ENCODE peak calls at places on chromosomes 12 and 14, in four cellular contexts. D is A549, F is HepG2, J is K562. O is an unnamed sample.
A peak's percentile ranks its signal among the peaks of the same experiment; 100 is the strongest.

GRCh38 chr12:106585862-106586534 is 3.2 kb downstream of the RFX4 start:
- DNase-seq in D (no peak), F (no peak), J (no peak), O (no peak)

GRCh38 chr12:100251917-100252316 is 15.0 kb downstream of the DEPDC4 start:
- DNase-seq in D (no peak), F (peak; percentile 83), J (no peak), O (no peak)

GRCh38 chr14:51118993-51119392 is 24.1 kb upstream of the TRIM9 start:
- DNase-seq in D (no peak), F (no peak), J (no peak), O (no peak)

GRCh38 chr12:1792406-1792805 is 28.0 kb upstream of the LRTM2 start:
- DNase-seq in D (no peak), F (no peak), J (no peak), O (no peak)

GRCh38 chr14:45649051-45649450 is 396.0 kb upstream of the MIS18BP1 start:
- DNase-seq in D (no peak), F (no peak), J (no peak), O (no peak)

GRCh38 chr14:85599939-85600338 is 70.0 kb downstream of the FLRT2 start:
- DNase-seq in D (no peak), F (no peak), J (no peak), O (no peak)

GRCh38 chr12:105561981-105562726 is 231.7 kb downstream of the C12orf75 start:
- DNase-seq in D (peak; percentile 72), F (no peak), J (no peak), O (no peak)

GRCh38 chr14:25150934-25151790 is 101.2 kb upstream of the STXBP6 start:
- DNase-seq in D (peak; percentile 10), F (peak; percentile 72), J (peak; percentile 18), O (peak; percentile 1)

GRCh38 chr12:23001487-23001886 is 376.5 kb downstream of the ETNK1 start:
- DNase-seq in D (no peak), F (no peak), J (no peak), O (no peak)

GRCh38 chr12:106999444-106999843 is 12.5 kb upstream of the MTERF2 start:
- DNase-seq in D (no peak), F (no peak), J (no peak), O (no peak)

GRCh38 chr12:16492240-16492639 is 113.7 kb downstream of the LMO3 start:
- DNase-seq in D (no peak), F (no peak), J (no peak), O (no peak)

GRCh38 chr12:96416033-96416790 is 16.0 kb upstream of the CDK17 start:
- DNase-seq in D (no peak), F (peak; percentile 21), J (no peak), O (no peak)

GRCh38 chr14:102345232-102345631 is 17.5 kb downstream of the CINP start:
- DNase-seq in D (no peak), F (no peak), J (no peak), O (no peak)

GRCh38 chr12:70590051-70590450 is 47.2 kb downstream of the PTPRB start:
- DNase-seq in D (peak; percentile 60), F (peak; percentile 49), J (peak; percentile 69), O (no peak)

GRCh38 chr14:58426819-58427288 is 477 bp downstream of the TIMM9 start:
- DNase-seq in D (peak; percentile 56), F (peak; percentile 56), J (peak; percentile 55), O (no peak)

GRCh38 chr12:111451649-111452129 is 46.0 kb downstream of the SH2B3 start:
- DNase-seq in D (peak; percentile 29), F (peak; percentile 53), J (peak; percentile 36), O (no peak)

GRCh38 chr14:20723458-20723857 is 22.2 kb upstream of the EDDM3A start:
- DNase-seq in D (no peak), F (no peak), J (no peak), O (no peak)

GRCh38 chr14:101861464-101861863 is 100.0 kb downstream of the PPP2R5C start:
- DNase-seq in D (no peak), F (no peak), J (no peak), O (no peak)

GRCh38 chr14:106586098-106586704 is 1059.8 kb downstream of the TMEM121 start:
- DNase-seq in D (no peak), F (peak; percentile 37), J (peak; percentile 53), O (no peak)

GRCh38 chr12:27841392-27841882 is 61.4 kb upstream of the MANSC4 start:
- DNase-seq in D (no peak), F (no peak), J (no peak), O (no peak)

GRCh38 chr14:57732886-57733285 is 133.0 kb downstream of the SLC35F4 start:
- DNase-seq in D (no peak), F (no peak), J (no peak), O (no peak)

GRCh38 chr14:73795974-73796373 is 55.7 kb upstream of the PTGR2 start:
- DNase-seq in D (peak; percentile 49), F (peak; percentile 93), J (no peak), O (no peak)

GRCh38 chr12:53738834-53739284 is 11.6 kb upstream of the CALCOCO1 start:
- DNase-seq in D (no peak), F (no peak), J (no peak), O (no peak)

GRCh38 chr14:20429801-20430669 is 5.9 kb downstream of the KLHL33 start:
- DNase-seq in D (no peak), F (peak; percentile 30), J (peak; percentile 44), O (no peak)

GRCh38 chr12:100229036-100229635 is 28.5 kb downstream of the ACTR6 start:
- DNase-seq in D (no peak), F (peak; percentile 28), J (peak; percentile 40), O (peak; percentile 1)

GRCh38 chr14:77058082-77058481 is 29.6 kb upstream of the IRF2BPL start:
- DNase-seq in D (no peak), F (no peak), J (no peak), O (no peak)

GRCh38 chr14:77099425-77100167 is 1.5 kb downstream of the CIPC start:
- DNase-seq in D (no peak), F (no peak), J (peak; percentile 18), O (no peak)

GRCh38 chr12:88639361-88639760 is 59.1 kb upstream of the KITLG start:
- DNase-seq in D (no peak), F (no peak), J (no peak), O (no peak)

GRCh38 chr12:114685869-114686268 is 1.9 kb upstream of the TBX3 start:
- DNase-seq in D (no peak), F (no peak), J (no peak), O (no peak)

GRCh38 chr12:51911788-51912711 is 4.7 kb downstream of the ACVRL1 start:
- DNase-seq in D (no peak), F (no peak), J (no peak), O (no peak)

GRCh38 chr12:778615-779014 is 26.2 kb downstream of the WNK1 start:
- DNase-seq in D (no peak), F (no peak), J (no peak), O (no peak)

GRCh38 chr12:113208041-113208934 is 13.0 kb upstream of the TPCN1 start:
- DNase-seq in D (no peak), F (no peak), J (no peak), O (peak; percentile 99)

GRCh38 chr14:57029620-57030253 is 219.5 kb upstream of the OTX2 start:
- DNase-seq in D (no peak), F (no peak), J (no peak), O (no peak)

GRCh38 chr14:56235388-56235787 is 117.2 kb downstream of the PELI2 start:
- DNase-seq in D (no peak), F (no peak), J (no peak), O (no peak)

GRCh38 chr12:46390881-46391280 is 18.3 kb upstream of the SLC38A2 start:
- DNase-seq in D (no peak), F (peak; percentile 57), J (no peak), O (no peak)

GRCh38 chr12:124698211-124698997 is 131.0 kb upstream of the NCOR2 start:
- DNase-seq in D (no peak), F (no peak), J (no peak), O (no peak)

GRCh38 chr12:6466184-6466573 is 4.3 kb downstream of the VAMP1 start:
- DNase-seq in D (no peak), F (no peak), J (no peak), O (no peak)

GRCh38 chr12:6463858-6464257 is 6.6 kb downstream of the VAMP1 start:
- DNase-seq in D (no peak), F (no peak), J (no peak), O (no peak)

GRCh38 chr12:6463211-6463610 is 7.3 kb downstream of the VAMP1 start:
- DNase-seq in D (no peak), F (no peak), J (no peak), O (no peak)

GRCh38 chr12:6464531-6464930 is 5.9 kb downstream of the VAMP1 start:
- DNase-seq in D (no peak), F (no peak), J (no peak), O (no peak)

GRCh38 chr12:6465467-6466183 is 4.9 kb downstream of the VAMP1 start:
- DNase-seq in D (peak; percentile 87), F (peak; percentile 56), J (peak; percentile 55), O (no peak)
- TF ChIP-seq POLR2AphosphoS2 in D (no peak), F (no peak), J (no peak), O (no peak)

GRCh38 chr12:19707948-19708409 is 268.7 kb downstream of the AEBP2 start:
- DNase-seq in D (no peak), F (no peak), J (no peak), O (no peak)

GRCh38 chr12:19709889-19710288 is 270.6 kb downstream of the AEBP2 start:
- DNase-seq in D (no peak), F (no peak), J (no peak), O (no peak)

GRCh38 chr12:19710811-19711793 is 271.8 kb downstream of the AEBP2 start:
- DNase-seq in D (peak; percentile 13), F (peak; percentile 1), J (no peak), O (no peak)

GRCh38 chr12:19706936-19707335 is 267.6 kb downstream of the AEBP2 start:
- DNase-seq in D (no peak), F (no peak), J (no peak), O (no peak)

GRCh38 chr12:19712041-19712440 is 272.7 kb downstream of the AEBP2 start:
- DNase-seq in D (peak; percentile 22), F (no peak), J (no peak), O (no peak)
- TF ChIP-seq POLR2AphosphoS2 in D (no peak), F (no peak), J (no peak), O (no peak)

GRCh38 chr12:122825773-122826724 is 9.2 kb upstream of the HIP1R start:
- DNase-seq in D (peak; percentile 79), F (no peak), J (peak; percentile 51), O (no peak)
- TF ChIP-seq POLR2AphosphoS2 in D (no peak), F (no peak), J (no peak), O (no peak)

DNA sequence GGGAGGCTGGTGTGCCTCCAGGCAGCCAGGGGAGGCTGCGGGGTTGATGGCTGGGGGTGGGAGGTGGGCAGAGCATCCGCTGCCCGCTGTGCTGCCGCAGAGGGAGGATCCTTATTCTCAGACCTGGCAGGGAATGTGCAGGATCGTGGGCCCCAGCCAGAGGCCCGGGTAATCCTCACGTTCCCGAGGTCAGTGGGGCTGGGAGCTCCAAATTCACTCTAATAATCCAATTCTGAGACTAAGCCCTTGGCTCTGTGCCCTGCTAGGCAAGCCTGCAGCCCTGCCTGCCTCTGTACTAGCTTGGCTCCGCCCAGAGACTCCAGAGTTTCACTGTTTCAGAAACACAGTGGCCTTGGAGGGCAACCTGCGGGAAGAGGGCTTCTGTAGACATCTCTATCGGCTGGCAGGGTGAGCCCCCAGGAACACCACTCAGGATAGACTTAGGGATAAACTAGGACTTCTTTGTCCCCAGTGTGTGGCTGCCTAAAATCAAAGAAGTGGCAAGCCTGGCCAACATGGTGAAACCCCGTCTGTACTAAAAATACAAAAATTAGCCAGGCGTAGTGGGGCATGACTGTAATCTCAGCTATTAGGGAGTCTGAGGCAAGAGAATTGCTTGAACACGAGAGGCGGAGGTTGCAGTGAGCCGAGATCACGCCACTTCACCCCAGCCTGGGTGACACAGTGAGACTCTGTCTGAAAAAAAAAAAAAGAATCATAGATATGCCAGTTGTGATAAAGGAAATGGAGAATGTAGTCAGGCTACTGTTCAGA is 17.7 kb upstream of the MLEC start:
- DNase-seq in D (no peak), F (no peak), J (no peak), O (peak; percentile 79)
- TF ChIP-seq POLR2AphosphoS2 in D (no peak), F (no peak), J (no peak), O (no peak)

O was measured in GM12878.